ENCODE peak calls at places on chromosomes 16 and 17, in nine cellular contexts. F, E, S, K, C, P, O, G and H are unnamed samples.

GRCh38 chr17:43915561-43915960 is 8.2 kb upstream of the MPP2 start:
- DNase-seq in P (no peak), E (no peak), S (no peak), F (no peak), C (no peak), O (no peak), K (no peak), G (no peak), H (no peak)

GRCh38 chr16:20175358-20175757 is 101.7 kb upstream of the GPR139 start:
- DNase-seq in O (no peak), S (no peak), C (no peak), E (no peak), P (no peak), F (no peak), G (no peak), K (peak), H (no peak)

GRCh38 chr16:86953631-86954465 is 363.3 kb downstream of the C16orf95 start:
- DNase-seq in G (no peak), E (no peak), P (no peak), C (peak), K (no peak), S (no peak), F (no peak), O (no peak), H (no peak)

GRCh38 chr16:1497014-1497598 is 3.9 kb downstream of the TELO2 start:
- DNase-seq in S (no peak), P (no peak), K (no peak), E (no peak), C (no peak), G (no peak), O (no peak), F (no peak), H (no peak)

GRCh38 chr17:78736526-78737079 is 45.5 kb downstream of the CYTH1 start:
- DNase-seq in K (peak), O (peak), C (no peak), S (no peak), G (peak), F (peak), E (no peak), P (peak), H (no peak)

GRCh38 chr17:71633391-71633849 is 487.4 kb upstream of the SOX9 start:
- DNase-seq in S (no peak), E (no peak), G (no peak), K (no peak), P (peak), C (no peak), O (no peak), F (no peak), H (peak)

GRCh38 chr17:28105501-28105900 is 63.0 kb downstream of the NLK start:
- DNase-seq in S (no peak), G (no peak), C (no peak), O (no peak), E (no peak), F (no peak), P (no peak), K (no peak), H (no peak)

GRCh38 chr17:15393414-15393813 is 52.0 kb upstream of the TEKT3 start:
- DNase-seq in F (no peak), G (no peak), E (no peak), C (no peak), P (no peak), S (no peak), K (no peak), O (no peak), H (no peak)

GRCh38 chr17:36983618-36984017 is 34.9 kb downstream of the AATF start:
- DNase-seq in S (no peak), E (no peak), F (no peak), P (no peak), O (no peak), G (no peak), K (no peak), C (no peak), H (no peak)

GRCh38 chr16:81263470-81264200 is 25.1 kb downstream of the BCO1 start:
- DNase-seq in K (no peak), E (no peak), P (peak), S (no peak), C (no peak), O (no peak), F (no peak), G (no peak), H (no peak)

GRCh38 chr17:60253048-60253447 is 103.3 kb downstream of the CA4 start:
- DNase-seq in F (no peak), G (no peak), E (no peak), P (no peak), O (no peak), K (no peak), C (no peak), S (no peak), H (no peak)

GRCh38 chr16:89422905-89423630 is 67.3 kb downstream of the ANKRD11 start:
- DNase-seq in S (no peak), O (no peak), C (no peak), G (no peak), P (no peak), F (no peak), K (peak), E (no peak), H (no peak)

GRCh38 chr17:15655162-15655561 is 28.9 kb downstream of the TRIM16 start:
- DNase-seq in G (no peak), S (no peak), E (no peak), P (no peak), F (no peak), C (no peak), O (no peak), K (no peak), H (no peak)

GRCh38 chr17:66585472-66585871 is 249.4 kb upstream of the CACNG5 start:
- DNase-seq in C (no peak), K (no peak), O (no peak), F (no peak), S (no peak), P (no peak), E (no peak), G (no peak), H (no peak)

GRCh38 chr16:86150646-86151371 is 251.8 kb downstream of the IRF8 start:
- DNase-seq in O (no peak), K (no peak), C (no peak), S (no peak), P (no peak), F (no peak), G (no peak), E (no peak), H (no peak)

GRCh38 chr17:32189343-32189742 is 47.0 kb downstream of the RHOT1 start:
- DNase-seq in P (no peak), S (no peak), O (no peak), F (no peak), G (no peak), E (no peak), K (no peak), C (no peak), H (no peak)

GRCh38 chr16:86899156-86899555 is 320.8 kb downstream of the FOXL1 start:
- DNase-seq in F (no peak), P (no peak), C (no peak), E (no peak), S (no peak), O (no peak), G (no peak), K (no peak), H (no peak)

GRCh38 chr17:71849783-71850768 is 270.7 kb upstream of the SOX9 start:
- DNase-seq in G (no peak), S (no peak), P (no peak), O (no peak), C (no peak), E (no peak), F (no peak), K (peak), H (no peak)

GRCh38 chr17:43528319-43528987 is 17.7 kb downstream of the ETV4 start:
- DNase-seq in C (peak), G (no peak), O (no peak), E (no peak), S (no peak), K (no peak), P (peak), F (no peak), H (no peak)

GRCh38 chr17:49841548-49841947 is 6.3 kb downstream of the TAC4 start:
- DNase-seq in E (no peak), O (no peak), S (no peak), C (no peak), K (no peak), P (no peak), G (no peak), F (no peak), H (no peak)
- TF ChIP-seq CTCF in E (no peak), O (no peak), S (no peak), C (no peak), K (no peak), P (no peak), G (no peak), F (no peak), H (no peak)

GRCh38 chr16:67027046-67027445 is 1.9 kb upstream of the CBFB start:
- DNase-seq in E (no peak), P (no peak), O (peak), K (no peak), S (peak), F (no peak), C (no peak), G (peak), H (no peak)

GRCh38 chr16:67028167-67028554 is 788 bp upstream of the CBFB start:
- DNase-seq in E (no peak), C (no peak), P (no peak), S (no peak), O (peak), F (no peak), G (no peak), K (no peak), H (no peak)

GRCh38 chr16:67029249-67030096 is 524 bp downstream of the CBFB start:
- DNase-seq in P (peak), O (peak), S (peak), G (peak), K (peak), F (peak), C (peak), E (no peak), H (no peak)

GRCh38 chr16:67030221-67030962 is 1.4 kb downstream of the CBFB start:
- DNase-seq in C (no peak), G (peak), K (no peak), S (no peak), P (no peak), F (no peak), O (no peak), E (no peak), H (no peak)

GRCh38 chr16:67028555-67029248 is at the start of gene CBFB:
- DNase-seq in G (peak), K (peak), P (peak), C (peak), F (peak), S (peak), E (peak), O (peak), H (peak)
- TF ChIP-seq CTCF in G (no peak), K (peak), P (no peak), C (peak), F (no peak), S (no peak), E (no peak), O (no peak), H (no peak)

GRCh38 chr16:73051216-73051615 is 3.3 kb upstream of the ZFHX3 start:
- DNase-seq in S (no peak), O (no peak), K (no peak), F (no peak), P (no peak), G (no peak), C (no peak), E (no peak), H (no peak)

GRCh38 chr16:73051903-73052302 is 4.0 kb upstream of the ZFHX3 start:
- DNase-seq in F (no peak), O (no peak), G (no peak), K (no peak), E (no peak), S (no peak), C (no peak), P (no peak), H (no peak)

GRCh38 chr16:73049051-73049910 is 1.4 kb upstream of the ZFHX3 start:
- DNase-seq in S (no peak), P (no peak), K (no peak), F (no peak), O (no peak), E (no peak), C (no peak), G (no peak), H (no peak)

GRCh38 chr16:73048292-73049050 is 543 bp upstream of the ZFHX3 start:
- DNase-seq in O (no peak), C (peak), E (no peak), K (no peak), S (no peak), F (peak), P (peak), G (no peak), H (no peak)

GRCh38 chr16:73050115-73051099 is 2.5 kb upstream of the ZFHX3 start:
- DNase-seq in G (no peak), K (no peak), P (peak), O (no peak), S (no peak), C (no peak), F (no peak), E (no peak), H (no peak)
- TF ChIP-seq CTCF in G (no peak), K (no peak), P (no peak), O (no peak), S (no peak), C (no peak), F (no peak), E (no peak), H (no peak)

DNA sequence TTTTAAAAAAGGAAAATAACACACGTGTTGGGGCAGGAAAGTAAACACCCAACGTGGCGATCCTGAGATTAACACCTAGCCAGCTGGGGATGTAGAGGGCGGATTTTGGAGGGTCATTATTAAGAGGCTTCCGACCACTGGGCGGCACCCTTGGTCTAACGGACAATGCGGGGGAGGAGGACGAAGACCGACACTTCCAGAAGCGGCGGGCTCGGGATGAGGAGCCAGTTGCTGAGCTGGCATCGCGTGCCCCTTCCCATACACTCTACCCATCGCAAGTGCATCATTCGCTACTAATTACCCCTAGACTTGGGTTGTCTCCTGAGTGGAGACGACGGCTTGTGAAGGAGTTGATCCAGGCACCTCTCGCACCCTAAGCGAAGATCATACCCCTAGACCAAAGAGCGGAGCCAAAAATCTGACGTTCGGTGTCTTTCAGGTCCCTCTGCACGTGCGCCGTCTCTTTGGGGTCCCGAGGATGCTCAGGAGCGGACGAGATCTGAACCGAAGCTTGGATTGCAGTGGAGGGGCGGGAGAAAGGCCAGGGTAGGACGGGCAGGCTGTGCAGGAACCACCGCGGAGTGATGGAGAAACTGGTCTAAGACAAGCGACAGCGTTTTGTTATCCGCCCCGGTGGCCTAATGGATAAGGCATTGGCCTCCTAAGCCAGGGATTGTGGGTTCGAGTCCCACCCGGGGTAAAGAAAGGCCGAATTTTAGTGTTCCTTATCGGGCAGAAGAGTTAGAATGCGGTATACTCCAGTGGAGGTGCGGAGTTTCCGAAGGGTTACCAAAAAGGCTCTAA is 17.6 kb downstream of the ZNF213 start:
- DNase-seq in F (peak), C (peak), P (peak), S (peak), O (peak), E (peak), K (peak), G (peak), H (peak)
- TF ChIP-seq CTCF in F (peak), C (peak), P (no peak), S (no peak), O (no peak), E (peak), K (peak), G (no peak), H (peak)

GRCh38 chr17:30000001-30000754 is 58.7 kb downstream of the EFCAB5 start:
- DNase-seq in C (no peak), E (no peak), K (no peak), G (no peak), O (no peak), F (no peak), P (no peak), S (no peak), H (no peak)
- TF ChIP-seq CTCF in C (no peak), E (no peak), K (no peak), G (no peak), O (no peak), F (no peak), P (no peak), S (no peak), H (peak)

GRCh38 chr16:17431904-17432625 is 38.7 kb downstream of the XYLT1 start:
- DNase-seq in K (no peak), O (no peak), C (no peak), P (no peak), E (no peak), G (no peak), S (no peak), F (no peak), H (no peak)
- TF ChIP-seq CTCF in K (no peak), O (no peak), C (peak), P (no peak), E (no peak), G (no peak), S (no peak), F (no peak), H (no peak)

DNA sequence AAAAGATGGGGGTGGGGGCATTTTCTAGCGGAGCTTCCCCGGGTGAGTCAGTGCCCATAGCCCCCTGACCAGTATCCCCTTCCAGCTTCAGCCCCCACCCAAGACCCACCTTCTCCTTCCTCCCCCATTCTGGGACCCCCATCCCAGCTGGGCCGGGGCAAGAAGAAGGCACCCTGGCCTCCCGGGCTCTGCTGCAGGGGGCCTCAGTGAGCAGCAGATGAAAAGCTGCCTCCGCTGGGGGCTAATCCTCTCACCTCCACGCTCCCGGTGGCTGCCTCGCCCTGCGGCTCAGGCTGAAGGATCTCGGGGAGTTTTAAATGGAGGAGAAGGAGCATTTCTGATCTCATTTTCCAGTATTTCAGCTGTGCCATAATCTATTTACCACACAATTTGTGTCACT is 313.5 kb upstream of the TNRC6C start:
- DNase-seq in P (peak), O (no peak), G (peak), F (no peak), C (no peak), K (no peak), S (no peak), E (no peak), H (no peak)
- TF ChIP-seq CTCF in P (no peak), O (no peak), G (no peak), F (no peak), C (no peak), K (no peak), S (no peak), E (no peak), H (no peak)

GRCh38 chr16:72961115-72961832 is 86.7 kb downstream of the ZFHX3 start:
- DNase-seq in C (no peak), F (no peak), G (no peak), K (no peak), S (no peak), O (no peak), E (no peak), P (no peak), H (no peak)
- TF ChIP-seq CTCF in C (peak), F (no peak), G (no peak), K (no peak), S (no peak), O (peak), E (peak), P (no peak), H (peak)

GRCh38 chr16:78882150-78882549 is 718.4 kb downstream of the MAF start:
- DNase-seq in F (no peak), K (no peak), C (no peak), G (no peak), P (no peak), S (no peak), E (no peak), O (no peak), H (no peak)
- TF ChIP-seq CTCF in F (no peak), K (no peak), C (no peak), G (no peak), P (no peak), S (no peak), E (no peak), O (no peak), H (no peak)